ENCODE peak calls at places on chromosomes 2 and 18, in seven cellular contexts. K is astrocyte; E is epithelial cell of esophagus; M is CD4-positive, alpha-beta T cell; N is endodermal cell; L is PC-9; B is progenitor cell of endocrine pancreas. Z is an unnamed sample.

GRCh38 chr18:48815182-48815520 is 135.6 kb downstream of the SMAD7 start:
- DNase-seq in E (no peak), L (no peak), B (no peak), N (no peak), M (no peak), K (no peak), Z (no peak)

GRCh38 chr2:192551760-192552159 is 357.0 kb upstream of the TMEFF2 start:
- DNase-seq in M (no peak), B (no peak), N (no peak), K (no peak), L (no peak), E (no peak), Z (no peak)

GRCh38 chr2:159249955-159250723 is 36.4 kb downstream of the WDSUB1 start:
- DNase-seq in E (peak; percentile 94), B (no peak), K (peak; percentile 62), L (peak; percentile 44), M (no peak), N (no peak), Z (peak; percentile 19)

GRCh38 chr2:12057436-12058166 is 311.2 kb downstream of the LPIN1 start:
- DNase-seq in N (peak; percentile 58), K (peak; percentile 45), B (no peak), E (no peak), M (no peak), L (no peak), Z (peak; percentile 50)

GRCh38 chr2:233413529-233414272 is 59.4 kb downstream of the DGKD start:
- DNase-seq in L (peak; percentile 93), K (peak; percentile 67), M (peak; percentile 35), E (peak; percentile 84), B (no peak), N (no peak), Z (no peak)

GRCh38 chr2:75047189-75047812 is 88.9 kb downstream of the POLE4 start:
- DNase-seq in B (no peak), N (no peak), K (peak; percentile 67), L (no peak), M (no peak), E (peak; percentile 59), Z (no peak)

GRCh38 chr2:13515254-13515653 is 798.5 kb downstream of the TRIB2 start:
- DNase-seq in M (no peak), B (no peak), N (no peak), E (no peak), L (no peak), K (no peak), Z (no peak)

GRCh38 chr2:226802573-226802972 is 3.0 kb upstream of the IRS1 start:
- DNase-seq in K (peak; percentile 61), L (no peak), E (peak; percentile 87), B (no peak), N (no peak), M (no peak), Z (peak; percentile 65)

GRCh38 chr18:46253498-46253897 is 149.3 kb downstream of the HAUS1 start:
- DNase-seq in E (peak; percentile 68), B (no peak), K (peak; percentile 46), M (no peak), L (no peak), N (no peak), Z (no peak)

GRCh38 chr18:60684843-60685513 is 312.4 kb upstream of the MC4R start:
- DNase-seq in M (no peak), K (peak; percentile 18), E (peak; percentile 54), L (no peak), N (no peak), B (no peak), Z (no peak)

GRCh38 chr2:96815326-96816126 is 542 bp upstream of the CNNM3 start:
- DNase-seq in M (no peak), L (peak; percentile 24), E (peak; percentile 58), K (peak; percentile 43), N (peak; percentile 63), B (no peak), Z (peak; percentile 72)

GRCh38 chr2:173831312-173832229 is 133.6 kb downstream of the SP3 start:
- DNase-seq in B (no peak), N (no peak), M (no peak), L (no peak), K (peak; percentile 12), E (no peak), Z (no peak)

GRCh38 chr2:162092656-162093556 is 18.9 kb upstream of the DPP4 start:
- DNase-seq in B (no peak), L (peak; percentile 29), N (no peak), M (no peak), E (peak; percentile 98), K (peak; percentile 97), Z (no peak)

GRCh38 chr18:43396266-43396665 is 119.0 kb upstream of the SYT4 start:
- DNase-seq in B (no peak), M (no peak), K (no peak), L (no peak), E (peak; percentile 10), N (no peak), Z (no peak)

GRCh38 chr2:207952564-207953345 is 72.6 kb downstream of the PLEKHM3 start:
- DNase-seq in M (no peak), B (no peak), K (no peak), E (no peak), N (no peak), L (no peak), Z (no peak)

GRCh38 chr2:135063210-135063609 is 11.1 kb downstream of the RAB3GAP1 start:
- DNase-seq in B (no peak), K (no peak), L (no peak), N (no peak), E (no peak), M (no peak), Z (no peak)

GRCh38 chr2:105376789-105377231 is 22.0 kb downstream of the FHL2 start:
- DNase-seq in N (no peak), M (no peak), B (no peak), L (no peak), E (peak; percentile 62), K (peak; percentile 92), Z (no peak)

GRCh38 chr2:65530547-65531320 is 98.3 kb upstream of the SPRED2 start:
- DNase-seq in B (no peak), E (peak; percentile 21), N (no peak), L (no peak), M (no peak), K (peak; percentile 60), Z (no peak)

GRCh38 chr2:7633556-7634153 is 716.4 kb downstream of the RNF144A start:
- DNase-seq in B (no peak), N (no peak), M (no peak), K (no peak), E (no peak), L (no peak), Z (no peak)

GRCh38 chr2:171939754-171940093 is 17.5 kb downstream of the HAT1 start:
- DNase-seq in L (no peak), B (no peak), N (no peak), M (no peak), E (no peak), K (no peak), Z (no peak)

GRCh38 chr2:32711219-32711618 is 83.4 kb downstream of the TTC27 start:
- DNase-seq in E (peak; percentile 72), M (no peak), B (no peak), L (no peak), K (peak; percentile 89), N (no peak), Z (no peak)

GRCh38 chr2:120736955-120737801 is 1.5 kb downstream of the GLI2 start:
- DNase-seq in E (peak; percentile 28), N (peak; percentile 90), B (peak; percentile 7), K (peak; percentile 92), M (no peak), L (peak; percentile 45), Z (no peak)

GRCh38 chr2:40546792-40547191 is 94.9 kb upstream of the SLC8A1 start:
- DNase-seq in E (no peak), B (no peak), K (no peak), L (no peak), M (no peak), N (no peak), Z (no peak)

GRCh38 chr18:5909130-5909529 is 13.8 kb upstream of the TMEM200C start:
- DNase-seq in E (no peak), M (no peak), B (no peak), L (no peak), K (peak; percentile 4), N (no peak), Z (no peak)

GRCh38 chr2:62526531-62527381 is 20.8 kb upstream of the TMEM17 start:
- DNase-seq in K (no peak), M (no peak), B (no peak), N (peak; percentile 77), E (no peak), L (no peak), Z (no peak)

DNA sequence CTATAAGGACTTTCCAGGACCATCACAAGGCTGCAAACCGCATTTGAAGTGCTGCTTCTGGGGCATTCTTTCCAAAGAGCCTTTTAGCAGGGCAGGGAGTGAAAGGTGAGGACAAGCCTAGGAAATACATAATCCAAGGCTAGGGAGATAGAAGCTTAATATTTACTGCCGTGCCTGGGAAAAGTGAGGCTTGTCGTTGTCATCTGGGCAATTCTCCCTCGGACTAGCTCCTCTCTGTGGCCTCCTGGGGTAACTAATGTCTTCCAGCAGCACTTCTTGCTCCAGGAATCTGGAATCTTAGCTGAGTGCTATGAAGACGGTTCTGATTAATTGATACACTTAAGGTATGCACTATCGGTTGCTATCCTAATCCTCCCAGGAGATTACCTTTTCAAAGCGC is 69.3 kb upstream of the ATL2 start:
- DNase-seq in E (no peak), M (no peak), B (no peak), L (no peak), N (peak; percentile 67), K (no peak), Z (no peak)
- TF ChIP-seq CTCF in E (peak; percentile 33), M (no peak), B (peak; percentile 8), L (no peak), N (peak; percentile 56), K (no peak), Z (no peak)

DNA sequence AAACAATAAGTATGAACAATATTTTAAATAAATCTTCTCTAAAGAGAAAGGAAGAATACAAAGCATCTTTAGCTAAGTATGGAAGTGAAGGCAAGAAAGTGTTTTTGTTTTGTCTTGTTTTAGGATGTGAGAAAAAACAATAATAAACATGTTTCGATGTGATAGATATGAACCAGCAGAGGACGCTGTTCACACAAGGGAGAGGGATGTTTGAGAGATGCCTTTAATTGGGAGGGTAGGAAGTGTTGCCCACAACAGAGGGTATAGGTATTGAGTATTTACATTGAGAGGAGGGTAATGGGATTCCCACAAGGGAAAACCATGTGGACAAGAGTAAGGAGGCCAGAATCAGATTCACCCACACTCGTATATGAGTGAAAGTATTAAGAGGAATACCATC is 55.1 kb downstream of the CDH19 start:
- DNase-seq in E (peak; percentile 4), L (no peak), N (peak; percentile 44), B (no peak), K (no peak), M (no peak), Z (no peak)
- TF ChIP-seq CTCF in E (peak; percentile 30), L (no peak), N (peak; percentile 87), B (peak; percentile 22), K (no peak), M (no peak), Z (no peak)

GRCh38 chr2:218981390-218982311 is 3.3 kb downstream of the FEV start:
- DNase-seq in M (no peak), L (no peak), K (peak; percentile 6), N (peak; percentile 81), B (no peak), E (peak; percentile 64), Z (peak; percentile 38)
- TF ChIP-seq CTCF in M (no peak), L (peak; percentile 19), K (no peak), N (peak; percentile 54), B (peak; percentile 16), E (no peak), Z (no peak)

DNA sequence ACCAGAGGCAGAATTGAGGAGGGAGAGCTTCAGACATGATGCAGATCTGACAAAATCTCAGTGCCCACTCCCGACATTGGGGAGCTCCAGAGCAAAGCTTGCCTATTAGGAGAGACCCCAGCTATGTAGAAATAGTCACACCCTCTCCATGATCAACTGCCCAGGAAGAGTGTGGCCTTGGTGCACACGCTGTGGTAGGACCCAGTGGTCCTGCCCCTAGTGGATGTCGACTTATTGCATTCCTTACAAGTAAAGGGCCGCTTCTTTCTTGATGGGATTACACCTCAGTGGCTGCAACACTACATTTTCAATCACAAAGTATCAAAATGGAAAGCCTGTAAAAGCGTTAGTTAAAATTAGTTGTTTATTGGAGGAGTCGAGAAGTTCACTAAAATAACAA is 64.2 kb downstream of the VRK2 start:
- DNase-seq in L (no peak), K (no peak), E (no peak), B (no peak), M (no peak), N (peak; percentile 79), Z (no peak)
- TF ChIP-seq CTCF in L (no peak), K (no peak), E (no peak), B (peak; percentile 12), M (no peak), N (peak; percentile 70), Z (no peak)